ENCODE peak calls at places on chromosome 18, in seven cellular contexts. Q, M, I, F, U, T and R are unnamed samples.
A peak's percentile ranks its signal among the peaks of the same experiment; 100 is the strongest.

GRCh38 chr18:13301691-13302469 is 83.3 kb downstream of the LDLRAD4 start:
- DNase-seq in Q (no peak), M (no peak), I (no peak), F (no peak), U (no peak), T (no peak), R (no peak)

GRCh38 chr18:7575465-7576026 is 8.4 kb downstream of the PTPRM start:
- DNase-seq in Q (no peak), M (no peak), I (no peak), F (peak; percentile 44), U (no peak), T (no peak), R (no peak)

GRCh38 chr18:14920976-14921375 is 173.0 kb downstream of the ANKRD30B start:
- DNase-seq in Q (no peak), M (no peak), I (no peak), F (no peak), U (no peak), T (no peak), R (no peak)

GRCh38 chr18:31740180-31740579 is 20.5 kb downstream of the SLC25A52 start:
- DNase-seq in Q (no peak), M (no peak), I (no peak), F (no peak), U (no peak), T (no peak), R (no peak)

GRCh38 chr18:63022429-63023022 is 297.0 kb downstream of the BCL2 start:
- DNase-seq in Q (no peak), M (no peak), I (no peak), F (no peak), U (peak; percentile 67), T (no peak), R (no peak)

GRCh38 chr18:59311631-59312030 is 6.8 kb downstream of the CPLX4 start:
- DNase-seq in Q (no peak), M (no peak), I (no peak), F (no peak), U (no peak), T (no peak), R (no peak)

GRCh38 chr18:11203998-11204397 is 54.6 kb upstream of the PIEZO2 start:
- DNase-seq in Q (no peak), M (no peak), I (no peak), F (no peak), U (no peak), T (no peak), R (no peak)

GRCh38 chr18:28541276-28541930 is 364.5 kb upstream of the CDH2 start:
- DNase-seq in Q (no peak), M (no peak), I (no peak), F (no peak), U (no peak), T (no peak), R (no peak)

GRCh38 chr18:21914739-21915319 is 174.2 kb downstream of the MIB1 start:
- DNase-seq in Q (peak; percentile 9), M (peak; percentile 19), I (peak; percentile 12), F (peak; percentile 70), U (peak; percentile 48), T (no peak), R (no peak)

GRCh38 chr18:73446502-73446901 is 578.7 kb upstream of the NETO1 start:
- DNase-seq in Q (no peak), M (no peak), I (no peak), F (no peak), U (no peak), T (no peak), R (no peak)

GRCh38 chr18:5103693-5104092 is 93.4 kb downstream of the AKAIN1 start:
- DNase-seq in Q (no peak), M (no peak), I (no peak), F (no peak), U (no peak), T (no peak), R (no peak)

GRCh38 chr18:56038258-56039030 is 450.5 kb upstream of the TCF4 start:
- DNase-seq in Q (no peak), M (no peak), I (no peak), F (no peak), U (no peak), T (no peak), R (no peak)

GRCh38 chr18:34709104-34709503 is 994 bp upstream of the DTNA start:
- DNase-seq in Q (no peak), M (peak; percentile 49), I (no peak), F (peak; percentile 71), U (no peak), T (no peak), R (no peak)

GRCh38 chr18:12014976-12015696 is 33.8 kb downstream of the IMPA2 start:
- DNase-seq in Q (no peak), M (no peak), I (no peak), F (no peak), U (no peak), T (no peak), R (no peak)

GRCh38 chr18:58615150-58616132 is 13.4 kb downstream of the ALPK2 start:
- DNase-seq in Q (no peak), M (no peak), I (no peak), F (no peak), U (no peak), T (no peak), R (no peak)

GRCh38 chr18:67133669-67134068 is 382.9 kb downstream of the DSEL start:
- DNase-seq in Q (peak; percentile 72), M (no peak), I (peak; percentile 98), F (no peak), U (no peak), T (no peak), R (no peak)

GRCh38 chr18:30457156-30457555 is 585.4 kb downstream of the DSC3 start:
- DNase-seq in Q (no peak), M (no peak), I (no peak), F (no peak), U (no peak), T (no peak), R (no peak)

GRCh38 chr18:9413586-9413985 is 61.7 kb upstream of the RALBP1 start:
- DNase-seq in Q (no peak), M (peak; percentile 78), I (no peak), F (peak; percentile 60), U (no peak), T (no peak), R (no peak)

GRCh38 chr18:48913201-48913600 is 37.6 kb downstream of the SMAD7 start:
- DNase-seq in Q (no peak), M (no peak), I (no peak), F (no peak), U (no peak), T (peak; percentile 71), R (no peak)

GRCh38 chr18:26650310-26651285 is 102.2 kb upstream of the KCTD1 start:
- DNase-seq in Q (no peak), M (no peak), I (no peak), F (no peak), U (no peak), T (no peak), R (no peak)

GRCh38 chr18:46771141-46771540 is 14.3 kb upstream of the ST8SIA5 start:
- DNase-seq in Q (peak; percentile 67), M (no peak), I (no peak), F (no peak), U (no peak), T (no peak), R (no peak)

GRCh38 chr18:75548353-75548752 is 120.8 kb upstream of the SMIM21 start:
- DNase-seq in Q (no peak), M (no peak), I (no peak), F (no peak), U (no peak), T (no peak), R (no peak)

GRCh38 chr18:21167641-21168372 is 56.2 kb upstream of the ROCK1 start:
- DNase-seq in Q (peak; percentile 92), M (no peak), I (peak; percentile 76), F (no peak), U (peak; percentile 13), T (no peak), R (no peak)